ENCODE peak calls at places on chromosomes 12 and 14, in ten cellular contexts. Q is MCF 10A; J is CD4-positive, alpha-beta T cell; E is heart left ventricle; D is uterus; V is adrenal gland; Y is cardiac fibroblast; I is H9; T is colonic mucosa; A is cardiac muscle cell. F is an unnamed sample.

GRCh38 chr14:78232666-78233065 is 62.5 kb downstream of the NRXN3 start:
- DNase-seq in I (no peak), V (no peak), D (no peak), A (no peak), T (no peak), Q (no peak), Y (no peak), J (no peak), E (no peak), F (peak)

GRCh38 chr12:76790564-76791552 is 26.9 kb downstream of the ZDHHC17 start:
- DNase-seq in E (no peak), T (no peak), V (no peak), J (no peak), A (peak), Q (peak), I (no peak), Y (peak), D (no peak), F (no peak)

GRCh38 chr12:6606331-6607131 is 648 bp downstream of the CHD4 start:
- DNase-seq in J (peak), E (peak), Q (peak), Y (peak), I (peak), A (peak), T (peak), D (peak), V (peak), F (peak)

GRCh38 chr12:106097011-106097410 is 41.7 kb downstream of the NUAK1 start:
- DNase-seq in I (no peak), V (no peak), D (no peak), Q (no peak), A (no peak), Y (no peak), E (no peak), J (no peak), T (no peak), F (no peak)

GRCh38 chr14:89315493-89316456 is 101.3 kb downstream of the FOXN3 start:
- DNase-seq in Y (no peak), A (no peak), E (no peak), T (no peak), Q (no peak), I (no peak), V (no peak), J (no peak), D (no peak), F (no peak)

GRCh38 chr12:128687851-128688250 is 135.9 kb downstream of the SLC15A4 start:
- DNase-seq in D (no peak), J (no peak), A (no peak), Y (no peak), V (no peak), T (no peak), Q (peak), E (no peak), I (no peak), F (no peak)

GRCh38 chr12:22083167-22083566 is 37.1 kb downstream of the CMAS start:
- DNase-seq in I (no peak), Y (peak), Q (peak), J (no peak), V (no peak), T (no peak), E (no peak), A (peak), D (no peak), F (no peak)

GRCh38 chr12:55847603-55848329 is 5.0 kb upstream of the MMP19 start:
- DNase-seq in V (peak), I (no peak), T (peak), E (peak), Y (peak), Q (peak), A (no peak), D (peak), J (no peak), F (peak)

GRCh38 chr14:61112506-61112905 is 131.5 kb downstream of the SLC38A6 start:
- DNase-seq in A (no peak), J (no peak), Q (no peak), E (no peak), I (no peak), T (no peak), V (no peak), D (no peak), Y (no peak), F (peak)

GRCh38 chr12:10673660-10674384 is at the start of gene STYK1:
- DNase-seq in A (peak), T (peak), Q (peak), I (peak), D (peak), Y (peak), E (no peak), V (peak), J (peak), F (peak)

GRCh38 chr12:116065561-116065960 is 211.9 kb downstream of the MED13L start:
- DNase-seq in Q (no peak), V (no peak), I (no peak), A (no peak), J (no peak), T (no peak), D (no peak), E (no peak), Y (peak), F (no peak)
- TF ChIP-seq CTCF in Q (no peak), V (no peak), I (no peak), A (no peak), J (no peak), T (no peak), D (no peak), E (no peak), Y (no peak), F (no peak)

DNA sequence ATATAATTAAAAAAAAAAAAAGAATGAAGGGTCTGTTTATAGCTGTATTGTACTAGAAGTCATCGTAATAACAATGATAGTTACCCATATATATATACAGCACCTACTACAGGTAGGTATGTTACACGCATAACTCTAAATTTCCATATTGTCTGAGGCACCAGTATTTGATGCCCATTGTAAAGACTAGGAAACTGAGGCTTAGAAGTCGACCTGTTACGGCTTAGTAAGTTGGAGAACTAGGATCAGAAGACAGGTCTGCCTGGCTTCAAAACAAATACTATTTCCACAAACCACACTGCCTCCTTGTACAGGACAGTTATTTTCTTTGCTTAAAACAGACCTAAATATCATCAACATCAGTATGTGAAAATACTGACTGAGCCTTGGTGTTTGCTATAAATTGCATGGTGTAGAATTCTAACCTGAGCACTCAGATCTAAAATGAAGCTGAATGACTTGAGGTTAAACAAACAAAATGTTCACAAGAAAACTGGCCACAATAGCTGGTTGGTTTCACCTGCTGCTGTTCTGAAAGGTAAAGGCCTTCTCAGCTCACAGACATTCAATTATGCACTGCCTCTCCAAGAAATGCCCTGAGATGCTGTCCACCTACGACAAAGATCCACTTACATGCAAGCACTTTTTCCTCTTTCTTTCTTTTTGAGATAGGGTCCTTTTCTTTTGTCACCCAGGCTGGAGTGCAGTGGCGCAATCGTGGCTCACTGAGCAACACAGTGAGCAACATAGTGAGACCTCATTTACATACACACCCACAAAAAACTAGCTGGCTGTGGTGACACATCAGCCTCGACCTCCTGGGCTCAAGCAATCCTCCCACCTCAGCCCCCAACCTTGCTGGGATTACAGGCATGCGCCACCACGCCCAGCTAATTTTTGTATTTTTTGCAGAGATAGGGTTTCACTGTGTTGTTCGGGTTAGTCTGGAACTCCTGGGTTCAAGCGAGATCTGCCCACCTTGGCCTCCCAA is 35.7 kb downstream of the SSH1 start:
- DNase-seq in D (no peak), Y (peak), Q (peak), J (no peak), V (no peak), A (no peak), E (peak), I (no peak), T (no peak), F (no peak)
- TF ChIP-seq CTCF in D (no peak), Y (no peak), Q (no peak), J (no peak), V (no peak), A (no peak), E (no peak), I (no peak), T (no peak), F (no peak)

DNA sequence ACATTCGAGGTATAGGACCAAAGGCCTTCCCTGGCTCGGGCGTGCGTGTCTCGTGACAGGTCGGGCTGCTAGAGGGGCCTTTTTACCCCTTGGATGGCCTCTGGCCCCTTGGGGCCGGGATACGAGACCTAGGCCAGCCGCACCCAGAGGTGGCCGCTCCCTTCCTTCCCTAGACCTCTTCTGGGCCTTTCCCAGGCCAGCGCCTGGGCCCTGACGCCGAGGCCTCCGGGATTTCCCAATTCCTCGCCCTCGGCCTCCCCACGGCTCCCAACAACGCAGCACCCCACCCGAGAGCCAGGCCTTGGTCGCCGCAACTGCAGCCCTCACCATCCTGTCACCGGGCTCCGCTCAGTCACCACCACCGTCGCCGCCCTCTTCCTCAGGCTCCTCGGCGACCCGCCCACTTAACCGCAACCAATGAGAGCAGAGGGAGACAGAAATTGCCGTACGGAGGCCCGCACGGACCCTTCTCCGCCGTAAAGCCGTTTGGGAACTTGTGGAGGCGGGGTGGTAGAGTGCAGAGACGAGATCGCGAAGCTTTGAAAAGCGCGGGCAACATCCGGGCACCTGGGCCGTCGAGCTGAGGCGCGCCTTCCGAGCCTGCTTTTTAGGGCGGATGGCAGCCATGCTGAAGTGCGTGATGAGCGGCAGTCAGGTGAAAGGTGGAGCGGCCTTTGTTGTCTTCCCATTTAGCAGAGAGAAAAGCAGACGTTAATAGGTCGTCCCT is at the start of the genes RAD9B and VPS29:
- DNase-seq in A (peak), J (peak), D (peak), T (peak), Y (peak), Q (peak), E (peak), V (peak), I (peak), F (peak)
- TF ChIP-seq CTCF in A (no peak), J (no peak), D (no peak), T (no peak), Y (no peak), Q (no peak), E (no peak), V (no peak), I (no peak), F (no peak)

DNA sequence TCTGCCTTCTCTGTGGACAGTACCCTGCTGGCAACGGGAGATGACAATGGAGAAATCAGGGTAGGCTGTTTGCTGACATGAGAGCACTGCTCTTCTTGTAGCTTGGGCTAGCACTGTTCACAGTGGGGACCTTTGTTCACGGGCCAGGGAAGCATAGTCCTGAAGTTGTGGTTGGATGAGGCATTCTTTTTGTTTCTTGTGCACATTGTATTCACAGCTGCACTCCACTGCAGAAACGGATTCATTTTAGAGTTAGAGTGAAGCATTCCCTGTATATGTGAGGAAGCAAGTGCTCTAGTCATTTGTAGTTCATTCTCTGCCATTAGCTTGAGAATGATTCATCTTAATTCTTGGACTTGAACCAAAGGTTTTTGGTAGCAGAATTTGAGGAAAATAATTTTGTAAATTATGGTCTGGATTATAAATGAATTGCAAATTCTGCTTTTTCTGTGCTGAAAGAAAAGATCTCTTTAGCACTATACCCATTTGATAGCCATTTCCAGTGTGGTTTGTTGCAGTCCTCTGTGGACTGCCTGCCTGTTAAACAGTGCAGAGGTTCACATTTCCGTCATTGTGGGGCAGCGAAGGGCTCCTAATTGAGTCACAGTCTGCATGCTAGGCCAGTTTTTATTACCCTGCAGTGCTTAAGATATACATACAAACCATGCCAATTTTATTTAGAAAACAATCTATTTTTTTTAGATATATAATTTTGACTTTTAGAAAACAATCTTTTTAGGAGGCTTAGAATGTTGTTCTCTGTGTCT is 80.6 kb downstream of the APAF1 start:
- DNase-seq in I (peak), T (no peak), J (no peak), Q (peak), E (no peak), Y (peak), V (peak), D (peak), A (peak), F (no peak)
- TF ChIP-seq CTCF in I (peak), T (peak), J (peak), Q (peak), E (no peak), Y (peak), V (no peak), D (peak), A (peak), F (no peak)

DNA sequence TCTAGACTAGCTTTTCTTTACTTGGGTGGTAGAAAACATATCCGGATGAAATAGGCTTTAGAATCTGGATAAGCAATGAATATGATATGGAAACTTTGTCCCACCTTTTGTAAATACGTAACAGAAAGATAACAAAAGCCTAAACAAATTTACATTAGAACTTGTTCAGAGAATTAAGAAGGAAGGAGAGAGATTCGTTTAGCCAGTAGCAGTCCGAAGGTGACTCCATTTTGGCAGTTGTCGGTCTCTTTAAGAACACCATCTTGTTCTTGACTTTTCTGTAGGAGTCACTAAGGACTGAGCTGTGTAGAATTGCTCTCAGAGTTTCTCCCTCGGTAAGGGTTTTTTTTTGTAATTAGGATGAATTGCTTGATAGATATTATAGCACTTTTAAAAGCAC is 475.1 kb downstream of the PCNX1 start:
- DNase-seq in D (no peak), J (no peak), I (no peak), Y (no peak), E (no peak), A (no peak), V (no peak), Q (no peak), T (no peak), F (no peak)
- TF ChIP-seq CTCF in D (no peak), J (no peak), I (no peak), Y (no peak), E (no peak), A (no peak), V (no peak), Q (no peak), T (no peak), F (no peak)

GRCh38 chr12:53805067-53805466 is 53.3 kb upstream of the CISTR start:
- DNase-seq in Y (peak), V (no peak), I (no peak), E (no peak), Q (peak), J (no peak), D (no peak), A (no peak), T (no peak), F (no peak)

GRCh38 chr12:53803703-53804102 is 51.9 kb upstream of the CISTR start:
- DNase-seq in D (no peak), Q (no peak), V (no peak), E (no peak), I (no peak), Y (no peak), A (no peak), T (no peak), J (no peak), F (no peak)

GRCh38 chr12:53803194-53803593 is 51.4 kb upstream of the CISTR start:
- DNase-seq in D (no peak), E (no peak), V (no peak), A (no peak), T (no peak), I (no peak), J (no peak), Q (no peak), Y (no peak), F (no peak)

GRCh38 chr12:53805801-53806200 is 54.0 kb upstream of the CISTR start:
- DNase-seq in Y (no peak), Q (no peak), I (no peak), A (no peak), J (no peak), V (no peak), E (no peak), T (no peak), D (no peak), F (no peak)

DNA sequence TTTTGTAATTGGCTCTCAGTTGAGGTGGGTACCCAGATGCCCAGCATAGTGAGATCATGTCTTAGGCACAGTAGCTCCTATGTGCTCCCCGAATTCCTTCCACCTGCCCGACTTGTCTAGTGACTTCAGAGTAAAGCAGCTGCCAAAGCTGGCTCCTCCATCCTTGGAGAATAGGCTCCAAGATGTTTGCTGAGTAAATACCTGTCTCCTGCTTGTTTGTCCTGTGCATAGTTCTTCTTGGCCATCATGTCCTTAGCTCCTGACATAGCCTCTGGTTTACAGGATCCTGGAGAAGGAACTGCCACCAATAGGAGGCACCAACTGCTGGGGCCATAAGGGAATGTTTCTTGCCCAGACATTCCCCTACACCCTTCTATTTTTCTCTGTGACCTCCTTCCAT is 52.6 kb upstream of the CISTR start:
- DNase-seq in Y (no peak), D (no peak), A (no peak), V (no peak), T (no peak), I (no peak), Q (no peak), E (no peak), J (no peak), F (peak)
- TF ChIP-seq CTCF in Y (no peak), D (no peak), A (no peak), V (no peak), T (no peak), I (no peak), Q (no peak), E (no peak), J (no peak), F (no peak)